ENCODE peak calls at places on chromosome 2, in eight cellular contexts. W, Z, J, M, O, S, A and H are unnamed samples.

GRCh38 chr2:182004945-182005344 is 19.3 kb downstream of the PPP1R1C start:
- DNase-seq in W (no peak), Z (no peak), J (no peak), M (no peak), O (no peak), S (no peak), A (no peak), H (no peak)

GRCh38 chr2:39881494-39881893 is 102.4 kb upstream of the THUMPD2 start:
- DNase-seq in W (no peak), Z (no peak), J (no peak), M (no peak), O (no peak), S (no peak), A (no peak), H (peak; percentile 9)

GRCh38 chr2:98026927-98027522 is 31.3 kb upstream of the TMEM131 start:
- DNase-seq in W (peak; percentile 84), Z (no peak), J (no peak), M (no peak), O (no peak), S (no peak), A (no peak), H (no peak)

GRCh38 chr2:216159161-216159560 is 50.0 kb downstream of the XRCC5 start:
- DNase-seq in W (no peak), Z (no peak), J (no peak), M (no peak), O (no peak), S (no peak), A (no peak), H (no peak)

GRCh38 chr2:197248001-197248401 is 62.6 kb downstream of the ANKRD44 start:
- DNase-seq in W (peak; percentile 36), Z (no peak), J (no peak), M (no peak), O (no peak), S (no peak), A (no peak), H (no peak)

GRCh38 chr2:171412571-171412970 is 21.2 kb downstream of the METTL8 start:
- DNase-seq in W (no peak), Z (no peak), J (no peak), M (no peak), O (no peak), S (no peak), A (no peak), H (no peak)

GRCh38 chr2:74077636-74078035 is 70.1 kb downstream of the BOLA3 start:
- DNase-seq in W (no peak), Z (no peak), J (no peak), M (no peak), O (no peak), S (no peak), A (no peak), H (no peak)

GRCh38 chr2:767944-768343 is 90.7 kb upstream of the TMEM18 start:
- DNase-seq in W (peak; percentile 86), Z (no peak), J (no peak), M (no peak), O (no peak), S (no peak), A (no peak), H (no peak)

GRCh38 chr2:210842896-210843295 is 286.5 kb downstream of the CPS1 start:
- DNase-seq in W (no peak), Z (no peak), J (no peak), M (no peak), O (no peak), S (no peak), A (no peak), H (no peak)

GRCh38 chr2:55907686-55908085 is 15.9 kb downstream of the EFEMP1 start:
- DNase-seq in W (no peak), Z (no peak), J (peak; percentile 73), M (no peak), O (no peak), S (no peak), A (no peak), H (no peak)

GRCh38 chr2:234954551-234954992 is 2.8 kb downstream of the SH3BP4 start:
- DNase-seq in W (no peak), Z (peak; percentile 47), J (peak; percentile 36), M (peak; percentile 39), O (no peak), S (no peak), A (no peak), H (no peak)

GRCh38 chr2:173858297-173858731 is 106.9 kb downstream of the SP3 start:
- DNase-seq in W (no peak), Z (no peak), J (no peak), M (no peak), O (no peak), S (no peak), A (no peak), H (no peak)

GRCh38 chr2:179486969-179487752 is 222.5 kb upstream of the SESTD1 start:
- DNase-seq in W (no peak), Z (no peak), J (no peak), M (no peak), O (no peak), S (peak; percentile 2), A (no peak), H (no peak)

GRCh38 chr2:33660416-33661118 is 61.5 kb upstream of the FAM98A start:
- DNase-seq in W (no peak), Z (no peak), J (no peak), M (no peak), O (no peak), S (no peak), A (no peak), H (no peak)

GRCh38 chr2:33321236-33321731 is 155.2 kb upstream of the RASGRP3 start:
- DNase-seq in W (no peak), Z (no peak), J (no peak), M (no peak), O (no peak), S (peak; percentile 59), A (no peak), H (peak; percentile 76)

GRCh38 chr2:105712166-105712915 is 32.4 kb upstream of the NCK2 start:
- DNase-seq in W (no peak), Z (no peak), J (no peak), M (no peak), O (no peak), S (peak; percentile 6), A (no peak), H (no peak)

GRCh38 chr2:26299488-26300092 is 46.4 kb upstream of the SELENOI start:
- DNase-seq in W (peak; percentile 53), Z (no peak), J (no peak), M (no peak), O (no peak), S (no peak), A (no peak), H (peak; percentile 54)

GRCh38 chr2:134664051-134664450 is 54.7 kb downstream of the TMEM163 start:
- DNase-seq in W (no peak), Z (no peak), J (no peak), M (no peak), O (no peak), S (no peak), A (no peak), H (no peak)

GRCh38 chr2:24920813-24921441 is 890 bp upstream of the ADCY3 start:
- DNase-seq in W (peak; percentile 25), Z (peak; percentile 15), J (no peak), M (no peak), O (no peak), S (no peak), A (no peak), H (no peak)
- TF ChIP-seq CTCF in W (peak; percentile 62), Z (no peak), J (no peak), M (no peak), O (no peak), S (peak; percentile 45), A (no peak), H (peak; percentile 52)

GRCh38 chr2:112275887-112276773 is 733 bp downstream of the ZC3H6 start:
- DNase-seq in W (peak; percentile 96), Z (peak; percentile 94), J (peak; percentile 86), M (peak; percentile 90), O (peak; percentile 92), S (no peak), A (peak; percentile 89), H (peak; percentile 60)

GRCh38 chr2:112277591-112278220 is 2.3 kb downstream of the ZC3H6 start:
- DNase-seq in W (no peak), Z (no peak), J (no peak), M (no peak), O (no peak), S (no peak), A (no peak), H (no peak)

GRCh38 chr2:112273349-112273748 is 2.0 kb upstream of the ZC3H6 start:
- DNase-seq in W (no peak), Z (no peak), J (no peak), M (no peak), O (no peak), S (no peak), A (no peak), H (no peak)

GRCh38 chr2:112276954-112277353 is 1.6 kb downstream of the ZC3H6 start:
- DNase-seq in W (no peak), Z (no peak), J (no peak), M (no peak), O (no peak), S (no peak), A (no peak), H (no peak)

DNA sequence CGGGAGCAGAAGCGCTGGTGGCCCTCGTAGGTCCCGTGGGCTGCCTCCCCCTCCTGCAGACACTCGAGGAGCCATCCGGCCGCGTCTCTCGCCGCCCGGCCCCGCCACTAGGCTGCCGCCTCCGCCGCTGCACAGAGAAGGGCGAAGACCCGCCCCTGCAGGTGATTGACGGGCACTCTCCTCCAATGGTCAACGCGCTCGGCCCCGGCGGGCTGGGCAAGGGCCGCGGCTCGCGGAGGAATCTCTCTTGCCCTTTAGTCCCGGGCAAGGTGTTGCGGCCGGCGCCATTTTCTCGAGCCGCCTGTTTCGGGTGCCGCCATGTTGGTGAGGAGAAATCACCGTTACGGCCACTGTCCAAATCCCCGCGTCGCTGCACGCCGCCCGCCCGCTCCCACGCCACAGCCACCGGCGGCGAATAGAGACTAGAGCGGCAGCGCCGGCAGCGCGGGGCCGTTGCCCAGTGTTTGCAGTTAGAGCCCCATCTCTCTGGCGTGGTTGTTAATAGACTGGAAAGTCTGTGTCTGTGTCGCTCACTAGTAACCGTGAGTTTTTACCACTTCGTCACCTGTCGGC is at the start of gene ZC3H6:
- DNase-seq in W (peak; percentile 99), Z (peak; percentile 100), J (peak; percentile 98), M (peak; percentile 99), O (peak; percentile 100), S (peak; percentile 89), A (peak; percentile 100), H (peak; percentile 99)
- TF ChIP-seq CTCF in W (no peak), Z (peak; percentile 37), J (peak; percentile 57), M (no peak), O (no peak), S (no peak), A (no peak), H (no peak)

DNA sequence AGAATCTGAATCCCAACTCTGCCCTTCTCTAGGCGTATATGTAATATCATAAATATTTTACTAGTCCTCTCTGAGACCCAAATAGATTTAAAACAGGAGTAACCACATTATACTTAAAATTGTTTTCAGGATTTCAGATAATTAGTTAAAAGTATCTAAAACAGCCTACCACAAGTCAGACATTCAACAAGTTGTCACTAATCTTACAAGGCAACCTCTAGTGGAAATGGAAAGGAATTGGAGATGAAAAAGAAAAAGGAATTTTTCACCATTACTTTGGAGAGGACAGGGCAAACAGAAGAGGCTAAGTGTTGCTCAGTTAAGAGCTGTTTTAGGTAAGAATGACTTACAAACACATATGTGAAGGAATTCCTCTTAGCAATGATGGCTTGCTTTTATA is 11.4 kb downstream of the CUL3 start:
- DNase-seq in W (no peak), Z (no peak), J (no peak), M (no peak), O (no peak), S (no peak), A (no peak), H (no peak)
- TF ChIP-seq CTCF in W (no peak), Z (no peak), J (no peak), M (no peak), O (no peak), S (no peak), A (no peak), H (no peak)

GRCh38 chr2:187138240-187138639 is 289.3 kb upstream of the ZSWIM2 start:
- DNase-seq in W (peak; percentile 23), Z (no peak), J (no peak), M (peak; percentile 47), O (no peak), S (peak; percentile 2), A (peak; percentile 33), H (peak; percentile 26)
- TF ChIP-seq CTCF in W (peak; percentile 48), Z (peak; percentile 22), J (no peak), M (peak; percentile 56), O (peak; percentile 20), S (peak; percentile 58), A (peak; percentile 6), H (peak; percentile 77)